ENCODE peak calls at places on chromosomes 5 and 9, in ten cellular contexts. B is Peyer's patch; W is GM23338; Z is GM06990; H is Caco-2; R is WERI-Rb-1; G is uterus; A is heart left ventricle; Q is CD8-positive, alpha-beta T cell; V is body of pancreas. I is an unnamed sample.

GRCh38 chr5:143516249-143516648 is 112.8 kb upstream of the NR3C1 start:
- DNase-seq in B (no peak), W (no peak), Z (peak; percentile 18), H (no peak), R (no peak), G (no peak), A (no peak), Q (no peak), V (no peak), I (no peak)

GRCh38 chr9:138010274-138010800 is 132.8 kb downstream of the CACNA1B start:
- DNase-seq in B (no peak), W (no peak), Z (no peak), H (no peak), R (no peak), G (no peak), A (peak; percentile 37), Q (no peak), V (no peak), I (peak; percentile 27)

GRCh38 chr5:58595952-58596351 is 13.1 kb downstream of the RAB3C start:
- DNase-seq in B (no peak), W (no peak), Z (no peak), H (no peak), R (no peak), G (no peak), A (no peak), Q (no peak), V (no peak), I (no peak)

GRCh38 chr5:139668064-139668880 is 20.1 kb downstream of the CXXC5 start:
- DNase-seq in B (peak; percentile 18), W (peak; percentile 82), Z (peak; percentile 73), H (no peak), R (no peak), G (no peak), A (no peak), Q (no peak), V (peak; percentile 61), I (peak; percentile 91)

GRCh38 chr9:123471843-123472570 is 116.0 kb downstream of the CRB2 start:
- DNase-seq in B (no peak), W (no peak), Z (no peak), H (no peak), R (no peak), G (no peak), A (no peak), Q (no peak), V (no peak), I (no peak)

GRCh38 chr5:90398726-90399125 is 10.8 kb downstream of the CETN3 start:
- DNase-seq in B (no peak), W (no peak), Z (no peak), H (no peak), R (no peak), G (no peak), A (no peak), Q (no peak), V (no peak), I (no peak)

GRCh38 chr5:160460377-160461049 is 38.9 kb downstream of the PTTG1 start:
- DNase-seq in B (no peak), W (peak; percentile 15), Z (no peak), H (no peak), R (no peak), G (no peak), A (no peak), Q (no peak), V (no peak), I (no peak)

GRCh38 chr9:137785704-137786161 is 91.8 kb upstream of the CACNA1B start:
- DNase-seq in B (no peak), W (peak; percentile 54), Z (no peak), H (no peak), R (no peak), G (no peak), A (no peak), Q (no peak), V (no peak), I (peak; percentile 78)

GRCh38 chr5:151598984-151599383 is 7.9 kb upstream of the FAT2 start:
- DNase-seq in B (no peak), W (no peak), Z (no peak), H (peak; percentile 19), R (no peak), G (no peak), A (no peak), Q (no peak), V (no peak), I (no peak)

GRCh38 chr5:157582731-157583580 is 7.4 kb upstream of the ADAM19 start:
- DNase-seq in B (no peak), W (no peak), Z (no peak), H (no peak), R (no peak), G (no peak), A (no peak), Q (no peak), V (no peak), I (no peak)

DNA sequence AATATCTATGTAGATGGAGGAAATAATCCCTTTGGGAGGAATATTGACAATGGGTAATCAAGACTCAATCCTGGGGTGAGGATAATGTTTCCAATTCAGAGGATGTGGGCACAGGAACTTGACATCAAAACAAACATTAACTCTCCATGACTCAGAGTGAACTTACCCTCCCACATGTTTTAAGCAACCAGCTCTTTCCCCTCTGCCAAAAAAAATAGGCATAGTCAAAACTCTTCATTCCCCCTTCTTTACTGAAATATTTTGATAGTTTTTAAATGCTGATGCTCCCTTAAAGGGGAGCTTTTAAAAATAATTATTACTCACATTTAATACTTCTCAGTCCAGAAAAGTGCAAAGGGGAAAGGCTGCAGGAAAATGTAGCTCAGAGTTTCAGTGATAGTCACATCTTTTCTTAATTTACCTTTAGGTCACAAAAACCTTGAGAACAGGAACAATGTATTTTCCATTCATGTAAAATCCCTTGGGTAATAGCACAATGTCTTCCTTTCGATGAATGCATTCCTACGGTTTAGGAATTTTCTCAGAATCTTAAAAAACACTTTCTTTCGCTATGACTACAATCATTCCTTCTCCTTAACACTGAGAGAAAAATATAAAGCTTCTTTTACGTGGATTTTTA is 298.4 kb upstream of the GRAMD2B start:
- DNase-seq in B (no peak), W (peak; percentile 16), Z (no peak), H (no peak), R (no peak), G (no peak), A (no peak), Q (no peak), V (no peak), I (no peak)
- H3K4me3 ChIP-seq in B (no peak overlapping the region), W (no peak overlapping the region), Z (no peak overlapping the region), H (no peak overlapping the region), R (no peak overlapping the region), G (no peak overlapping the region), A (no peak overlapping the region), Q (no peak overlapping the region), V (no peak overlapping the region), I (no peak overlapping the region)

GRCh38 chr5:14308384-14309154 is 165.4 kb downstream of the TRIO start:
- DNase-seq in B (no peak), W (no peak), Z (no peak), H (no peak), R (no peak), G (no peak), A (no peak), Q (no peak), V (no peak), I (no peak)

GRCh38 chr5:14302343-14302742 is 159.2 kb downstream of the TRIO start:
- DNase-seq in B (no peak), W (no peak), Z (no peak), H (no peak), R (no peak), G (no peak), A (no peak), Q (no peak), V (no peak), I (no peak)

GRCh38 chr5:14309199-14309598 is 166.1 kb downstream of the TRIO start:
- DNase-seq in B (no peak), W (no peak), Z (no peak), H (no peak), R (no peak), G (no peak), A (no peak), Q (no peak), V (no peak), I (no peak)

GRCh38 chr5:14306415-14306814 is 163.3 kb downstream of the TRIO start:
- DNase-seq in B (no peak), W (no peak), Z (no peak), H (no peak), R (no peak), G (no peak), A (no peak), Q (no peak), V (no peak), I (no peak)

DNA sequence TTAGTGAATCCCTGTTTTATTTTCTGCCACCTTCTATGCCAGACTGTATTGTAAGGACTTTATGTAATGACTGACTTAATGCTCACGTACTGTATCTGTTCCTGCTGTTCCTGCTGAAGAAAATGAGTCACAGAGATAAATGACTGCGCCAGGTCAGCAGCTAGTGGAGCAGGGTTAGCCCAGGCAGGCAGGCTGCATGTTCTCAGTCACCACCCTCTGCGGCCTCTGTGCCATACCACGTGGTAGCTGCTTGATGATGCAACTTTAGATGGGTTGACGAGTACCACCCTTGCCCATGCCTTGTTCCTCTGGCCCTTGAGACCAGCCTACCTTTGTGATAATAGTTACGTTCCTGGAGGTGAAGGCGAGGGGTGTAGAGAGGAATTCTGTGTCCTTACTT is 161.9 kb downstream of the TRIO start:
- DNase-seq in B (no peak), W (no peak), Z (no peak), H (no peak), R (no peak), G (no peak), A (no peak), Q (no peak), V (no peak), I (no peak)
- H3K36me3 ChIP-seq in B (no peaks in the 10 kb centered on the region), W (peaks cover 3% of the 10 kb centered on the region), Z (peaks cover 19% of the 10 kb centered on the region), H (no peaks in the 10 kb centered on the region), R (peaks cover 12% of the 10 kb centered on the region), G (no peaks in the 10 kb centered on the region), A (peaks cover 47% of the 10 kb centered on the region), Q (no peaks in the 10 kb centered on the region), V (no peaks in the 10 kb centered on the region), I (peaks cover 5% of the 10 kb centered on the region)

GRCh38 chr9:77030045-77030444 is 10.6 kb downstream of the FOXB2 start:
- DNase-seq in B (no peak), W (no peak), Z (no peak), H (no peak), R (no peak), G (no peak), A (no peak), Q (no peak), V (no peak), I (no peak)
- H3K27me3 ChIP-seq in B (no peaks in the 10 kb centered on the region), W (peaks cover 13% of the 10 kb centered on the region), Z (no peaks in the 10 kb centered on the region), H (no peaks in the 10 kb centered on the region), R (peaks cover 2% of the 10 kb centered on the region), G (peaks cover 11% of the 10 kb centered on the region), A (peaks cover 40% of the 10 kb centered on the region), Q (no peaks in the 10 kb centered on the region), V (peaks cover 4% of the 10 kb centered on the region), I (no peaks in the 10 kb centered on the region)

DNA sequence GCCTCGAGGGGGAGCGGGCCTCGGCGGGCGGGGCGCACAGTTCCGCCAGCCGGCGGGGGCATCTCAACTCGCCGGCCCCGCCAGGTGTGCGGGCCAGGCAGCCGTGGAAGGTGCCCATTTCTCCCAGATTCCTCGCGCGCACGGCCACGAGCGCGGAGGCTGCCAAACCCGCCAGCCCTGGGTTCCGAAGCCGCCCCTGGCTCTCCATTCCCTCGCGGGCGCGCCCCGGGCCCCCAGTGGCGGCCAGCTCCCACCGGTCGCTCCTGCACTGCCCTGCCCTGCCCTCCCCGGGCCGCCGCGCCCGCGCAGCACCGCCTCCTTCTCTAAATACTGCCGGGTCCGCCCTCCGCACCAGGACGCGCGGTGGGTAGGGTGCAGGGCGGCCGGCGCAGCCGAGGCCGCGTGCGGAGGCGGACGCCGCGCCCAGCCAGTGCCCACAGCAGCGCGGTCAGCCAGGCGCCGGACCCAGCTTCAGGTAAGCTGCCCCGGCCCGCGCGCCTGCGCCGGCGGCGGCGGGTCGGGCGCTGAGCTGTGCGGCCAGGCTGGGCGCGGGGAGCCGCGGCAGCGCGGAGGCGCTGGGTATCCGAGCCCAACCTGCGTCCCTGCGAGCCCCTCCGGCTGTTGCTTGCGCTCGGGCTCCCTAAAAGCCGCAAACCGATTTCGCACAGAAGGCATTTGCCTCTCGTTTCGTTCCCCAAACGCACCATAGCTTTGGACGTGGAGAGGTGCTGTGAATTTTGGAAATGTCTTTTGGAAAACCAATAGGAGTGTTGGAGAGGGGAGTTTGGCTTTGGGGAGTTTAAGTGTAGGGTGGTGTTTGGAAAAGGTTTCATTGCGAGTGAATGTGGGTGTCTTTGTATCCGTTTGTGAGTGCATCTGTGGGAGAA is at the start of gene TMEM171:
- DNase-seq in B (no peak), W (peak; percentile 85), Z (no peak), H (peak; percentile 62), R (no peak), G (no peak), A (no peak), Q (no peak), V (peak; percentile 78), I (peak; percentile 92)
- H3K4me3 ChIP-seq in B (peak within 1 kb of the TSS; percentile 32), W (peak within 1 kb of the TSS; percentile 87), Z (no peak within 1 kb of the TSS), H (peak within 1 kb of the TSS; percentile 62), R (peak within 1 kb of the TSS; percentile 38), G (no peak within 1 kb of the TSS), A (peak within 1 kb of the TSS; percentile 60), Q (no peak within 1 kb of the TSS), V (peak within 1 kb of the TSS; percentile 31), I (peak within 1 kb of the TSS; percentile 62)